ENCODE peak calls at places on chromosomes 2 and 18, in seven cellular contexts. Q is cardiac fibroblast; D is foreskin fibroblast; V is prostate gland; P is GM23248; X is naive thymus-derived CD4-positive, alpha-beta T cell; W is aorta. L is an unnamed sample.

GRCh38 chr2:26675651-26676255 is 16.8 kb upstream of the KCNK3 start:
- DNase-seq in Q (no peak), D (no peak), V (no peak), P (no peak), X (no peak), W (peak; percentile 45), L (no peak)

GRCh38 chr2:222930862-222931261 is 70.0 kb downstream of the ACSL3 start:
- DNase-seq in Q (no peak), D (no peak), V (no peak), P (no peak), X (no peak), W (no peak), L (no peak)

GRCh38 chr2:2564300-2565085 is 233.4 kb upstream of the MYT1L start:
- DNase-seq in Q (no peak), D (no peak), V (no peak), P (no peak), X (no peak), W (peak; percentile 49), L (no peak)

GRCh38 chr2:85549826-85550225 is 10.9 kb downstream of the MAT2A start:
- DNase-seq in Q (peak; percentile 96), D (peak; percentile 97), V (no peak), P (peak; percentile 88), X (no peak), W (no peak), L (no peak)

GRCh38 chr18:72762505-72763122 is 105.2 kb downstream of the NETO1 start:
- DNase-seq in Q (peak; percentile 81), D (peak; percentile 46), V (peak; percentile 21), P (peak; percentile 65), X (peak; percentile 16), W (no peak), L (no peak)

GRCh38 chr2:189540551-189540950 is 40.0 kb downstream of the SLC40A1 start:
- DNase-seq in Q (peak; percentile 16), D (no peak), V (no peak), P (peak; percentile 33), X (no peak), W (no peak), L (no peak)

GRCh38 chr2:176079285-176079830 is 4.4 kb downstream of the EVX2 start:
- DNase-seq in Q (no peak), D (no peak), V (no peak), P (no peak), X (no peak), W (no peak), L (no peak)

GRCh38 chr2:149136111-149136510 is 97.6 kb downstream of the LYPD6B start:
- DNase-seq in Q (no peak), D (no peak), V (no peak), P (no peak), X (no peak), W (no peak), L (no peak)

GRCh38 chr2:222731183-222731582 is 59.7 kb downstream of the MOGAT1 start:
- DNase-seq in Q (peak; percentile 28), D (no peak), V (no peak), P (peak; percentile 39), X (no peak), W (no peak), L (no peak)

GRCh38 chr18:41666251-41666650 is 288.8 kb upstream of the PIK3C3 start:
- DNase-seq in Q (no peak), D (no peak), V (no peak), P (no peak), X (no peak), W (no peak), L (no peak)

GRCh38 chr18:23487738-23488625 is 15.3 kb upstream of the RMC1 start:
- DNase-seq in Q (peak; percentile 21), D (no peak), V (no peak), P (peak; percentile 23), X (peak; percentile 37), W (peak; percentile 79), L (peak; percentile 53)

GRCh38 chr2:171447675-171448074 is 13.6 kb downstream of the DCAF17 start:
- DNase-seq in Q (peak; percentile 4), D (no peak), V (no peak), P (no peak), X (no peak), W (no peak), L (no peak)

GRCh38 chr2:28649481-28650260 is 102.0 kb upstream of the PPP1CB start:
- DNase-seq in Q (peak; percentile 56), D (peak; percentile 45), V (no peak), P (peak; percentile 77), X (no peak), W (peak; percentile 59), L (no peak)

GRCh38 chr2:111534816-111535803 is 348.9 kb downstream of the ANAPC1 start:
- DNase-seq in Q (peak; percentile 45), D (peak; percentile 44), V (no peak), P (peak; percentile 72), X (no peak), W (no peak), L (no peak)

GRCh38 chr2:179268277-179268935 is 3.8 kb upstream of the SESTD1 start:
- DNase-seq in Q (peak; percentile 85), D (peak; percentile 67), V (no peak), P (peak; percentile 94), X (no peak), W (no peak), L (peak; percentile 47)

GRCh38 chr2:6443424-6443823 is 422.3 kb downstream of the CMPK2 start:
- DNase-seq in Q (no peak), D (no peak), V (no peak), P (no peak), X (no peak), W (no peak), L (no peak)

GRCh38 chr2:84914334-84914733 is 8.9 kb downstream of the TMSB10 start:
- DNase-seq in Q (no peak), D (no peak), V (no peak), P (no peak), X (no peak), W (no peak), L (no peak)

GRCh38 chr18:9070212-9070611 is 32.3 kb upstream of the NDUFV2 start:
- DNase-seq in Q (no peak), D (no peak), V (no peak), P (no peak), X (no peak), W (no peak), L (no peak)

GRCh38 chr2:100417745-100418090 is 250 bp upstream of the CHST10 start:
- DNase-seq in Q (peak; percentile 25), D (no peak), V (no peak), P (no peak), X (no peak), W (no peak), L (no peak)

GRCh38 chr2:112879491-112880041 is 31.4 kb upstream of the IL37 start:
- DNase-seq in Q (no peak), D (no peak), V (no peak), P (no peak), X (no peak), W (no peak), L (no peak)

GRCh38 chr18:60247103-60247502 is 125.5 kb downstream of the MC4R start:
- DNase-seq in Q (no peak), D (no peak), V (no peak), P (no peak), X (no peak), W (no peak), L (no peak)

GRCh38 chr2:132782166-132782783 is 112.3 kb upstream of the LYPD1 start:
- DNase-seq in Q (no peak), D (no peak), V (no peak), P (no peak), X (no peak), W (no peak), L (no peak)

GRCh38 chr18:54958711-54959625 is at the start of gene CCDC68:
- DNase-seq in Q (peak; percentile 48), D (peak; percentile 18), V (peak; percentile 30), P (peak; percentile 23), X (no peak), W (no peak), L (peak; percentile 74)
- H3K4me3 ChIP-seq in Q (peak within 1 kb of the TSS; percentile 70), D (peak within 1 kb of the TSS; percentile 43), V (peak within 1 kb of the TSS; percentile 48), P (peak within 1 kb of the TSS; percentile 39), X (no peak within 1 kb of the TSS), W (no peak within 1 kb of the TSS), L (peak within 1 kb of the TSS; percentile 66)

GRCh38 chr2:174585657-174586056 is 11.9 kb downstream of the WIPF1 start:
- DNase-seq in Q (no peak), D (no peak), V (no peak), P (no peak), X (no peak), W (no peak), L (no peak)
- H3K4me3 ChIP-seq in Q (no peak overlapping the region), D (no peak overlapping the region), V (no peak overlapping the region), P (no peak overlapping the region), X (no peak overlapping the region), W (no peak overlapping the region), L (no peak overlapping the region)

GRCh38 chr2:24452499-24452878 is 38.6 kb upstream of the NCOA1 start:
- DNase-seq in Q (no peak), D (peak; percentile 16), V (no peak), P (peak; percentile 31), X (no peak), W (no peak), L (peak; percentile 52)

GRCh38 chr2:24453379-24454073 is 37.5 kb upstream of the NCOA1 start:
- DNase-seq in Q (peak; percentile 27), D (no peak), V (no peak), P (peak; percentile 46), X (no peak), W (no peak), L (no peak)

GRCh38 chr2:24451805-24452498 is 39.1 kb upstream of the NCOA1 start:
- DNase-seq in Q (no peak), D (no peak), V (no peak), P (no peak), X (no peak), W (no peak), L (no peak)

GRCh38 chr2:24456610-24457556 is 34.2 kb upstream of the NCOA1 start:
- DNase-seq in Q (peak; percentile 79), D (peak; percentile 79), V (peak; percentile 9), P (peak; percentile 92), X (no peak), W (peak; percentile 88), L (peak; percentile 86)

GRCh38 chr2:24454258-24454657 is 36.8 kb upstream of the NCOA1 start:
- DNase-seq in Q (peak; percentile 49), D (peak; percentile 35), V (no peak), P (peak; percentile 61), X (no peak), W (no peak), L (no peak)
- H3K4me3 ChIP-seq in Q (peak overlapping the region; percentile 46), D (peak overlapping the region; percentile 56), V (peak overlapping the region; percentile 9), P (peak overlapping the region; percentile 70), X (no peak overlapping the region), W (peak overlapping the region; percentile 81), L (peak overlapping the region; percentile 54)

GRCh38 chr18:5966514-5966913 is 71.2 kb upstream of the TMEM200C start:
- DNase-seq in Q (no peak), D (no peak), V (no peak), P (peak; percentile 38), X (no peak), W (no peak), L (no peak)

GRCh38 chr18:5964108-5964507 is 68.8 kb upstream of the TMEM200C start:
- DNase-seq in Q (no peak), D (no peak), V (no peak), P (no peak), X (no peak), W (no peak), L (no peak)

GRCh38 chr18:5964996-5965395 is 69.7 kb upstream of the TMEM200C start:
- DNase-seq in Q (no peak), D (no peak), V (no peak), P (no peak), X (no peak), W (no peak), L (no peak)

GRCh38 chr18:5963267-5963666 is 67.9 kb upstream of the TMEM200C start:
- DNase-seq in Q (no peak), D (no peak), V (no peak), P (no peak), X (no peak), W (no peak), L (no peak)

GRCh38 chr18:5964596-5964995 is 69.3 kb upstream of the TMEM200C start:
- DNase-seq in Q (no peak), D (no peak), V (no peak), P (no peak), X (no peak), W (no peak), L (no peak)
- H3K4me3 ChIP-seq in Q (no peak overlapping the region), D (no peak overlapping the region), V (no peak overlapping the region), P (no peak overlapping the region), X (no peak overlapping the region), W (no peak overlapping the region), L (no peak overlapping the region)